ENCODE peak calls at places on chromosomes 1 and 21, in seven cellular contexts. K is testis, R is prostate gland, W is tibial nerve, S is heart left ventricle, X is GM12891, T is sigmoid colon. A is an unnamed sample.

GRCh38 chr1:40635763-40636500 is 29.6 kb downstream of the RIMS3 start:
- DNase-seq in T (peak; percentile 42), K (no peak), S (no peak), R (no peak), W (no peak), X (no peak), A (no peak)

GRCh38 chr1:27556781-27557595 is 47.0 kb downstream of the AHDC1 start:
- DNase-seq in R (peak; percentile 87), S (peak; percentile 94), K (peak; percentile 98), W (peak; percentile 95), X (peak; percentile 97), T (peak; percentile 98), A (peak; percentile 88)

GRCh38 chr1:14983277-14983676 is 170.3 kb upstream of the TMEM51 start:
- DNase-seq in S (no peak), R (no peak), X (no peak), K (no peak), T (no peak), W (no peak), A (no peak)

GRCh38 chr1:145991799-145992412 is 4.5 kb downstream of the TXNIP start:
- DNase-seq in X (no peak), S (no peak), W (no peak), R (no peak), K (no peak), T (peak; percentile 74), A (no peak)

GRCh38 chr1:8554956-8555534 is 237.1 kb downstream of the SLC45A1 start:
- DNase-seq in X (no peak), R (no peak), S (no peak), K (peak; percentile 34), W (no peak), T (peak; percentile 42), A (peak; percentile 46)

GRCh38 chr1:50985094-50985493 is 15.0 kb downstream of the CDKN2C start:
- DNase-seq in X (no peak), R (no peak), S (no peak), T (no peak), K (no peak), W (no peak), A (no peak)

GRCh38 chr1:15430787-15431570 is 7.3 kb upstream of the CTRC start:
- DNase-seq in W (peak; percentile 54), T (no peak), S (peak; percentile 68), K (peak; percentile 87), X (peak; percentile 91), R (peak; percentile 57), A (peak; percentile 69)

GRCh38 chr1:200929530-200930278 is 35.0 kb downstream of the INAVA start:
- DNase-seq in W (no peak), T (peak; percentile 12), S (no peak), X (no peak), K (no peak), R (no peak), A (no peak)

DNA sequence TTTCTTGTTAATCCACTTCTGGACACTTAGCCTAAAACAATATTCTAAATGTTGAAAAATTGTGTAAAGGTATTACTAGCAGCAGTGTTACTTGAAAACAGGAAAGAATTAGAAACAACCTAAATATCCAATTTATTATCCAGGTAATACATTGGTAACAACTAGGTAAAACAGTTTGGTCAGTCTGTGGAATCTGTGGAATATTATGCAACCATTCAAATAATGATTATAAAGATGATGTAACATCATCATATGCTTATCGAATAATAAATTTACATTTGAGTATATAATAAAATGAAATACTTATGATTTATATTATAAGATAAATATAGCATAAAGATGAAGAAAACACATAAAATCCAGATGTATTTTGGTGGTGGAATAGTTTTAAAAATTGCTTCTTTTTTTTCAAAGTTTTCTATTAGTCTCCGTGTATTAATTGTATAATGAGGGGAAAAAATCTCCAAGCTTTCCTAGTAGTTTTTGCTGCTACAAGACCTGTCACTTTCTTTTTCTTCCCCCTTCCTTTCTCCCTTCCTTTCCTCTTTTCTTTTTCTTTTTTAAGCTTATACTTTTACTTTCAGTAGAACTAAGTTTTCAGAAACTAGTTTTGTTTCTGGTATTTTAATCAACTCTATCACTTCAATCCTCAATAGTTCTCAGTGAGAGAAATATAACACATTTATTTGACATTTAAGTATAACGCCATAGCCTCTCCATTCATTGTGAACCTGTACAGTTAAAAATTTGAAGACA is 197.8 kb upstream of the HMCN1 start:
- DNase-seq in K (no peak), S (no peak), X (no peak), W (no peak), T (no peak), R (no peak), A (no peak)
- TF ChIP-seq POLR2A in K (no peak), S (no peak), X (no peak), W (no peak), T (no peak), R (no peak), A (no peak)

DNA sequence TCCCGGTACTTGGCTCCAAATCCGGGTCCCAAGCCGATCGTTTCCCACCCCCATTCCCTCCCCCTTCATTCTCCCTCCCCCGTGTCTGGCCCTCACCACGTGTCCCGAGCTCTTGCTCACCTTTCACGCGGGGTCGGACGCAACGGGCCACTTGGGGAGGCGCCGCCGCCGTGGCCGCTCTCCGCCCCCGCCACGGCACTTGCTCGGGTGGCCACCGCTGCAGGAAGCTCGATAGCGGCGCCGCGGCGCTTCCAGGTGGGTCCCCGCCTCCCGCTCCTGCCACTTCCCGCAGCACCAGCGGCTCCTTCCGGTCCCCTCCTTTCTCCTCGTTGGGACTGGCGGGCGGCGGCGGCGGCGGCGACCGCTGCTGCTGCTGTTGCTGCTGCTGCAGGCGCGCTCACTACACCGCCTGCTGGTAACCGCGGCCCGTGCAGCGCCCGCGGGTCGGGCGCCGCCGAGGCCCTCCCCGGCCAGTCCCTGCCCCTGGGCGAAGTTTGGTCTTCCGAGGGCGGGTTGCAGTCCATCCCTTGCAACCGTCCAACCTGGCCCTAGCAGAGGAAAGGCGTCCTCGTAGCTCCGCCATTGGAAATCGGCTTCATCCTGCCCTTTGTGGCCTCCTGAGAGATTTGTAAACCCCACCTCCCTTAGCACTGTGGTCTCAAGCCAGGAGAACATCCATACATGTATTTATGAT is 831 bp upstream of the ZZZ3 start:
- DNase-seq in S (peak; percentile 94), T (peak; percentile 96), K (peak; percentile 92), W (peak; percentile 78), X (peak; percentile 79), R (peak; percentile 90), A (peak; percentile 93)
- TF ChIP-seq POLR2A in S (peak; percentile 58), T (no peak), K (no peak), W (peak; percentile 16), X (no peak), R (peak; percentile 41), A (peak; percentile 42)

GRCh38 chr21:37370152-37371040 is 3.8 kb downstream of the DYRK1A start:
- DNase-seq in T (no peak), K (no peak), S (no peak), R (no peak), W (no peak), X (no peak), A (peak; percentile 60)

GRCh38 chr21:37367758-37368535 is 1.4 kb downstream of the DYRK1A start:
- DNase-seq in W (no peak), S (peak; percentile 76), K (peak; percentile 43), R (peak; percentile 12), X (no peak), T (peak; percentile 73), A (peak; percentile 62)

GRCh38 chr21:37369307-37369854 is 2.8 kb downstream of the DYRK1A start:
- DNase-seq in R (no peak), S (no peak), W (no peak), T (no peak), K (no peak), X (no peak), A (peak; percentile 29)

GRCh38 chr21:37367301-37367757 is 756 bp downstream of the DYRK1A start:
- DNase-seq in W (no peak), R (no peak), K (no peak), S (peak; percentile 28), X (no peak), T (no peak), A (no peak)

GRCh38 chr21:37368536-37369279 is 2.1 kb downstream of the DYRK1A start:
- DNase-seq in W (no peak), X (no peak), T (no peak), S (no peak), R (no peak), K (no peak), A (peak; percentile 80)
- TF ChIP-seq POLR2A in W (no peak), X (no peak), T (no peak), S (no peak), R (no peak), K (no peak), A (no peak)

DNA sequence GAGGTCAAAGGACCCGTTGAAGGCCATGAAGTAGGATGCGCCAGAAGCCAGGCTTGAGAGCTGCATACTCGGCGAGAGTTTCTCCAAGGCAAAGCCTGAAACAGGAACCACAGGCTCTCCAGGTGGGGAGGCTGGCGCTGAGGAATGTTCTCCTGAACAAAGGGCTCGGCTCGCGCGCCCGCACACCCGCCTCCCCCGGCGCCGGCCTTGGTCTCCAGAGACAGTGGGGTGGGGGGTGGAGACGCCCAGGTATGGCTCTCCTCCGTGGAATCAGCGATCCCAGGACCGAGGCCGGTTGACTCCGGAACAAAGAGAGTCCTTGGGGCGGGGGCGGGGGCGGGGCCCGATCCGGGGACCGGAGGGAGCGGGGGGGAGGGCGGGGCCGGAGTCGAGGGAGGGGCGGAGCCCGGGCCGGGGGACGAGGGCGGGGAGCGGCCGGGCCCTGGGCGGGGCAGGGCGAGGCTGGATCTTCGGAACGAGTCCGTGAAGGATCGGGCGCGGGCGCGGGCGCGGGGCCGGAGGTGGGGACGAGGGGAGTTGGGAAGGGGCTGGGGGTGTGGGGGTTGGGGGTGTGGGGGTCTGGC is 85.0 kb downstream of the NKAIN1 start:
- DNase-seq in S (peak; percentile 75), X (peak; percentile 85), K (peak; percentile 75), T (peak; percentile 81), W (peak; percentile 50), R (peak; percentile 90), A (peak; percentile 79)
- TF ChIP-seq POLR2A in S (peak; percentile 17), X (no peak), K (no peak), T (no peak), W (no peak), R (peak; percentile 33), A (no peak)

GRCh38 chr1:67420835-67421492 is 9.2 kb downstream of the SERBP1 start:
- DNase-seq in X (no peak), T (no peak), R (no peak), K (no peak), W (no peak), S (no peak), A (no peak)

GRCh38 chr1:67415041-67415440 is 15.2 kb downstream of the SERBP1 start:
- DNase-seq in W (no peak), S (no peak), R (no peak), X (no peak), K (no peak), T (no peak), A (no peak)

GRCh38 chr1:67414574-67414973 is 15.6 kb downstream of the SERBP1 start:
- DNase-seq in X (no peak), W (no peak), T (no peak), R (no peak), S (no peak), K (no peak), A (no peak)

GRCh38 chr1:67418839-67419586 is 11.2 kb downstream of the SERBP1 start:
- DNase-seq in T (no peak), W (no peak), S (no peak), K (no peak), R (no peak), X (no peak), A (no peak)
- TF ChIP-seq POLR2A in T (no peak), W (no peak), S (no peak), K (no peak), R (no peak), X (no peak), A (no peak)

GRCh38 chr1:33255347-33256311 is 663 bp upstream of the ZNF362 start:
- DNase-seq in R (peak; percentile 89), K (peak; percentile 91), W (peak; percentile 49), S (peak; percentile 78), T (peak; percentile 89), X (peak; percentile 58), A (peak; percentile 72)
- TF ChIP-seq POLR2A in R (peak; percentile 84), K (no peak), W (peak; percentile 31), S (peak; percentile 82), T (peak; percentile 42), X (peak; percentile 38), A (peak; percentile 89)

A was measured in erythroblast.